ENCODE peak calls at places on chromosome 12, in nine cellular contexts. Q is OCI-LY7, K is cardiac muscle cell, Z is cardiac fibroblast, P is epithelial cell of proximal tubule, R is kidney, T is H1, Y is foreskin fibroblast, O is body of pancreas. L is an unnamed sample.

GRCh38 chr12:113226696-113227095 is 5.4 kb downstream of the TPCN1 start:
- DNase-seq in Z (no peak), Q (no peak), P (no peak), O (no peak), Y (no peak), T (no peak), K (no peak), R (peak; percentile 58), L (no peak)

GRCh38 chr12:109962388-109962787 is 33.8 kb downstream of the GIT2 start:
- DNase-seq in T (no peak), Z (no peak), R (no peak), P (no peak), O (no peak), Q (no peak), K (no peak), Y (peak; percentile 41), L (no peak)

GRCh38 chr12:51405801-51406207 is 14.6 kb upstream of the GALNT6 start:
- DNase-seq in Y (no peak), Z (no peak), K (no peak), P (no peak), R (no peak), Q (no peak), O (no peak), T (no peak), L (no peak)

GRCh38 chr12:79451988-79452387 is 238.8 kb downstream of the PAWR start:
- DNase-seq in Z (peak; percentile 85), Y (peak; percentile 95), P (peak; percentile 94), T (no peak), K (no peak), O (peak; percentile 15), R (peak; percentile 76), Q (no peak), L (peak; percentile 96)

GRCh38 chr12:1828863-1829262 is 8.5 kb downstream of the LRTM2 start:
- DNase-seq in T (no peak), O (no peak), K (peak; percentile 70), R (peak; percentile 53), P (no peak), Y (no peak), Z (no peak), Q (no peak), L (no peak)

GRCh38 chr12:59452259-59452658 is 143.6 kb upstream of the SLC16A7 start:
- DNase-seq in Z (peak; percentile 53), T (no peak), Y (peak; percentile 83), Q (no peak), O (no peak), K (no peak), P (peak; percentile 83), R (no peak), L (peak; percentile 65)

GRCh38 chr12:127399451-127399850 is 867.5 kb upstream of the TMEM132C start:
- DNase-seq in T (no peak), R (no peak), O (no peak), K (no peak), Y (no peak), Z (no peak), Q (no peak), P (no peak), L (no peak)

GRCh38 chr12:47207005-47207717 is 127.4 kb upstream of the AMIGO2 start:
- DNase-seq in P (no peak), Y (no peak), R (no peak), K (no peak), T (no peak), O (no peak), Z (no peak), Q (peak; percentile 74), L (no peak)

GRCh38 chr12:114700392-114701103 is 16.6 kb upstream of the TBX3 start:
- DNase-seq in P (no peak), K (no peak), T (no peak), Z (no peak), R (peak; percentile 55), Q (no peak), O (no peak), Y (no peak), L (peak; percentile 35)

GRCh38 chr12:54680374-54680773 is 32.2 kb upstream of the DCD start:
- DNase-seq in R (no peak), T (peak; percentile 25), Q (peak; percentile 43), O (peak; percentile 38), Z (no peak), Y (peak; percentile 1), P (no peak), K (no peak), L (no peak)

GRCh38 chr12:49536526-49537195 is 2.2 kb upstream of the KCNH3 start:
- DNase-seq in K (no peak), Z (no peak), Q (peak; percentile 65), T (no peak), P (no peak), Y (no peak), R (no peak), O (no peak), L (no peak)

GRCh38 chr12:124428136-124428791 is 133.4 kb downstream of the RFLNA start:
- DNase-seq in Y (peak; percentile 91), K (no peak), O (peak; percentile 38), P (no peak), Z (peak; percentile 73), Q (no peak), T (no peak), R (no peak), L (peak; percentile 75)

GRCh38 chr12:6825398-6826124 is 2.6 kb upstream of the P3H3 start:
- DNase-seq in P (peak; percentile 18), R (peak; percentile 91), Q (peak; percentile 71), T (peak; percentile 61), Y (peak; percentile 81), O (peak; percentile 86), K (peak; percentile 86), Z (peak; percentile 87), L (peak; percentile 82)

GRCh38 chr12:6826125-6826733 is 2.0 kb upstream of the P3H3 start:
- DNase-seq in P (no peak), Z (no peak), R (no peak), O (no peak), K (no peak), T (no peak), Q (no peak), Y (no peak), L (no peak)

GRCh38 chr12:6823161-6824084 is 1.8 kb downstream of the GPR162 start:
- DNase-seq in Q (no peak), T (no peak), K (no peak), P (no peak), R (peak; percentile 52), Z (no peak), O (no peak), Y (no peak), L (no peak)

GRCh38 chr12:6824085-6824800 is 2.6 kb downstream of the GPR162 start:
- DNase-seq in T (no peak), Q (no peak), O (no peak), P (no peak), K (no peak), R (peak; percentile 69), Z (no peak), Y (no peak), L (no peak)

DNA sequence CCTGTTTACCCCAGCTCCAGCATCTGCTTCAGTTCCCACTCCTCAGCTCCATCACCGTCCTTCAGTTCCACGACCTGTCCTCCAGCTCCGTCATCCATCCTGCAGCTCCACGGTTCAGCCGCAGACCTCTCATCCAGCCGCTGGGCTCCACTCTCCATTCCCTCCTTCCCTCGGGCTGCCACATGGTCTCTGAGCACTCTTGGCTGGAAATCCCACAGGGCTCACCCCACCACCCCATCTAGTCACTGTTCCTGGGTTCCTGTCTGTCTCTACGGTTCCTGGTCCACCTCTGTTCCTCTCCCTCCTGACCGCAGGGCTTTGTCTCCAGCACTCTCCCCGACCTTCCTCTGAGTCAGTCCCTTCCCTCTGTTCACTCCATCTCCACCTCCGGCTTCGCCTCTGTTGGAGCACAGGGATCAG is 3.2 kb upstream of the P3H3 start:
- DNase-seq in P (no peak), Y (peak; percentile 45), O (no peak), Z (peak; percentile 22), Q (no peak), K (no peak), T (no peak), R (no peak), L (peak; percentile 42)
- H3K4me3 ChIP-seq in P (no peak overlapping the region), Y (peak overlapping the region; percentile 36), O (no peak overlapping the region), Z (peak overlapping the region; percentile 46), Q (no peak overlapping the region), K (no peak overlapping the region), T (peak overlapping the region; percentile 8), R (no peak overlapping the region), L (peak overlapping the region; percentile 24)

GRCh38 chr12:108691995-108692808 is 39.1 kb downstream of the CORO1C start:
- DNase-seq in P (peak; percentile 25), Y (no peak), K (peak; percentile 71), O (no peak), R (no peak), T (no peak), Z (no peak), Q (peak; percentile 33), L (peak; percentile 50)
- H3K4me3 ChIP-seq in P (peak overlapping the region; percentile 42), Y (no peak overlapping the region), K (no peak overlapping the region), O (no peak overlapping the region), R (peak overlapping the region; percentile 44), T (no peak overlapping the region), Z (no peak overlapping the region), Q (peak overlapping the region; percentile 39), L (no peak overlapping the region)

GRCh38 chr12:39646963-39647362 is 27.4 kb upstream of the ABCD2 start:
- DNase-seq in P (no peak), Y (no peak), O (no peak), Q (no peak), Z (peak; percentile 3), T (no peak), K (no peak), R (no peak), L (no peak)

GRCh38 chr12:39643052-39643451 is 23.4 kb upstream of the ABCD2 start:
- DNase-seq in Y (no peak), K (no peak), Z (no peak), P (no peak), O (no peak), R (no peak), T (no peak), Q (no peak), L (no peak)

DNA sequence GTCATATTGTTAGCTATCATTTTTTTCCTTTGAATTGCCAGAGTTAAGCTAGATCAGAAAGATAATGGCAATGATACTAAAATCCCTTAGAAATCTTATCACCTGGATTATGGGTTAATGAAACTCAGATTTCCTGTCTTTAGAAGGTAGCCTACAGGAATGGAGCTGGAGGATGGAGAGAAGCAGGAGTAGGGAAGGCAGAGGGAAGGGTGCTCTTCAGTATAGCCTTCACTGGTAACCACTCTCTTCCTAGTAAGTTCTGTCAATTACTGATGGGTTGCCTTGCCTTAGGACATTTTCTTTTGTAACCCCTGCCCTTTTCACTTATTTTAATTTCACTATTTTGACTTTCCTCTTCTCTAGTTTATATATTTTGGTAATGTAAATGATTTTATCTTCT is 27.8 kb upstream of the ABCD2 start:
- DNase-seq in T (no peak), P (no peak), K (no peak), O (no peak), R (no peak), Q (no peak), Y (no peak), Z (no peak), L (no peak)
- H3K4me3 ChIP-seq in T (no peak overlapping the region), P (no peak overlapping the region), K (no peak overlapping the region), O (no peak overlapping the region), R (no peak overlapping the region), Q (no peak overlapping the region), Y (no peak overlapping the region), Z (no peak overlapping the region), L (no peak overlapping the region)

DNA sequence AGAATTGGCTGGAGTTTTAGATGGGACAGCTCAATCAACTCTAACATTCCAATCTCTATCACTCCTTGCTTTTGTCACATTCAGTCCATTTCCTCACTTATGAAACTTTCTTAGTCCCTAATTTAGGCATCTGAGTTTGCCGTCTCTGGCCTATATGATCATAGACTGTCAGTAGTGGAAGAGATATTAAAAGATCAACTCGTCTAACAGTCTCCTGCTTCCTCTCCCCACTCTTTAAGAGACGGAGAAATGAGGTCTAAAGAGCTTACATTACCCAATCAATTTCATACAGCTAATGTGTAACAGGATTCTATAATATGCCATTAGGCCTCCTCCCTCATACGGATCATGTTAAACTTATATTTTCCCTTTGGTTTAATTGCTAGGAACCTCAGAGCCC is 6.6 kb upstream of the ATP23 start:
- DNase-seq in P (no peak), T (no peak), R (no peak), Q (peak; percentile 23), Y (no peak), Z (no peak), O (no peak), K (no peak), L (no peak)
- H3K4me3 ChIP-seq in P (no peak overlapping the region), T (no peak overlapping the region), R (no peak overlapping the region), Q (peak overlapping the region; percentile 77), Y (no peak overlapping the region), Z (no peak overlapping the region), O (no peak overlapping the region), K (no peak overlapping the region), L (no peak overlapping the region)